ENCODE peak calls at places on chromosomes 5 and 9, in seven cellular contexts. A is endothelial cell of umbilical vein, V is RWPE1, H is memory B cell, D is T follicular helper cell, Y is cardiac muscle cell, G is neural crest cell. J is an unnamed sample.

GRCh38 chr9:19497276-19497675 is 88.5 kb downstream of the ACER2 start:
- DNase-seq in A (no peak), V (no peak), H (no peak), D (no peak), Y (no peak), G (no peak), J (no peak)

GRCh38 chr5:36156124-36156601 is 4.3 kb downstream of the SKP2 start:
- DNase-seq in A (no peak), V (peak), H (no peak), D (no peak), Y (peak), G (no peak), J (no peak)

GRCh38 chr5:115487750-115488149 is 56.8 kb downstream of the FEM1C start:
- DNase-seq in A (no peak), V (no peak), H (no peak), D (no peak), Y (no peak), G (no peak), J (no peak)

GRCh38 chr5:42852826-42853225 is 41.1 kb upstream of the SELENOP start:
- DNase-seq in A (no peak), V (no peak), H (no peak), D (no peak), Y (no peak), G (no peak), J (no peak)

GRCh38 chr5:33441241-33441844 is 578 bp downstream of the TARS1 start:
- DNase-seq in A (no peak), V (peak), H (no peak), D (no peak), Y (peak), G (no peak), J (peak)

GRCh38 chr9:135920973-135921585 is 13.7 kb upstream of the CAMSAP1 start:
- DNase-seq in A (no peak), V (no peak), H (no peak), D (no peak), Y (no peak), G (no peak), J (no peak)

GRCh38 chr5:136174021-136174659 is 18.8 kb downstream of the SMIM32 start:
- DNase-seq in A (peak), V (peak), H (no peak), D (no peak), Y (peak), G (no peak), J (no peak)

GRCh38 chr5:143265995-143266394 is 137.5 kb downstream of the NR3C1 start:
- DNase-seq in A (no peak), V (no peak), H (no peak), D (no peak), Y (no peak), G (no peak), J (no peak)

GRCh38 chr9:110334183-110334582 is 3.5 kb downstream of the TXNDC8 start:
- DNase-seq in A (no peak), V (no peak), H (no peak), D (no peak), Y (no peak), G (no peak), J (no peak)

GRCh38 chr5:89309268-89309667 is 426.3 kb upstream of the MEF2C start:
- DNase-seq in A (no peak), V (no peak), H (no peak), D (no peak), Y (no peak), G (no peak), J (no peak)

GRCh38 chr5:45826055-45826454 is 129.9 kb upstream of the HCN1 start:
- DNase-seq in A (no peak), V (no peak), H (no peak), D (no peak), Y (no peak), G (no peak), J (no peak)

GRCh38 chr5:173671121-173671949 is 54.9 kb upstream of the BOD1 start:
- DNase-seq in A (no peak), V (no peak), H (no peak), D (no peak), Y (peak), G (no peak), J (peak)

GRCh38 chr5:169001392-169001791 is 299.5 kb downstream of the SLIT3 start:
- DNase-seq in A (no peak), V (no peak), H (no peak), D (no peak), Y (no peak), G (no peak), J (no peak)

GRCh38 chr5:158121678-158122077 is 262.7 kb upstream of the CLINT1 start:
- DNase-seq in A (no peak), V (no peak), H (no peak), D (no peak), Y (no peak), G (no peak), J (no peak)

GRCh38 chr9:106953166-106953565 is 90.2 kb downstream of the ZNF462 start:
- DNase-seq in A (no peak), V (peak), H (no peak), D (no peak), Y (no peak), G (no peak), J (no peak)

GRCh38 chr9:128361296-128361980 is 9.7 kb upstream of the URM1 start:
- DNase-seq in A (no peak), V (no peak), H (no peak), D (no peak), Y (no peak), G (no peak), J (no peak)

J was measured in transverse colon.